ENCODE peak calls at places on chromosomes 4 and X, in five cellular contexts. X is putamen; E is thoracic aorta; N is activated CD8-positive, alpha-beta memory T cell treated with anti-CD3 and anti-CD28 coated beads, Interleukin-2, amount 50 U/mL, for 48 hours; F is amygdala. R is an unnamed sample.

GRCh38 chr4:124206779-124207605 is 505.5 kb downstream of the ANKRD50 start:
- DNase-seq in E (no peak), N (no peak), F (no peak), X (no peak), R (no peak)

GRCh38 chr4:140426610-140427103 is 791 bp downstream of the CLGN start:
- DNase-seq in N (no peak), F (no peak), X (no peak), E (no peak), R (no peak)

GRCh38 chr4:164579270-164579942 is 174.5 kb upstream of the SMIM31 start:
- DNase-seq in F (no peak), N (no peak), X (no peak), E (no peak), R (no peak)

GRCh38 chr4:4559596-4559995 is 17.7 kb upstream of the STX18 start:
- DNase-seq in F (no peak), E (no peak), N (no peak), X (no peak), R (no peak)

GRCh38 chrX:68415289-68415688 is 18.0 kb downstream of the OPHN1 start:
- DNase-seq in E (no peak), N (no peak), F (no peak), X (no peak), R (no peak)

GRCh38 chrX:99603076-99603814 is 806.8 kb downstream of the PCDH19 start:
- DNase-seq in F (no peak), E (no peak), N (no peak), X (no peak), R (no peak)

GRCh38 chr4:75004755-75005668 is 72.1 kb downstream of the PARM1 start:
- DNase-seq in F (no peak), E (no peak), X (no peak), N (no peak), R (no peak)

GRCh38 chrX:115940888-115941332 is 229.6 kb upstream of the AGTR2 start:
- DNase-seq in X (peak; percentile 80), N (no peak), F (peak; percentile 79), E (no peak), R (peak; percentile 42)

GRCh38 chr4:41418444-41418843 is 119.5 kb upstream of the LIMCH1 start:
- DNase-seq in F (peak; percentile 55), E (no peak), N (no peak), X (peak; percentile 59), R (no peak)

GRCh38 chr4:169795585-169795984 is 37.8 kb upstream of the HPF1 start:
- DNase-seq in F (no peak), N (no peak), E (no peak), X (no peak), R (no peak)

GRCh38 chrX:44183329-44183728 is 160.1 kb downstream of the EFHC2 start:
- DNase-seq in X (peak; percentile 8), F (no peak), N (no peak), E (no peak), R (no peak)

GRCh38 chr4:154660052-154660451 is 47.6 kb upstream of the FGG start:
- DNase-seq in N (no peak), X (no peak), E (no peak), F (no peak), R (no peak)

GRCh38 chr4:55912249-55912648 is 36.5 kb upstream of the CEP135 start:
- DNase-seq in N (no peak), E (no peak), X (no peak), F (no peak), R (no peak)

GRCh38 chrX:17009856-17010650 is 63.6 kb downstream of the REPS2 start:
- DNase-seq in N (no peak), X (no peak), E (no peak), F (no peak), R (no peak)

GRCh38 chr4:134027931-134028330 is 173.7 kb downstream of the PABPC4L start:
- DNase-seq in E (no peak), F (no peak), X (no peak), N (no peak), R (no peak)

GRCh38 chr4:7738458-7739076 is 201.1 kb downstream of the AFAP1 start:
- DNase-seq in E (no peak), F (no peak), X (no peak), N (no peak), R (no peak)

GRCh38 chr4:30495261-30496050 is 224.7 kb upstream of the PCDH7 start:
- DNase-seq in N (no peak), F (no peak), X (no peak), E (no peak), R (no peak)

GRCh38 chr4:4859010-4859798 is at the start of gene MSX1:
- DNase-seq in X (peak; percentile 78), F (peak; percentile 83), E (peak; percentile 37), N (peak; percentile 79), R (peak; percentile 72)

GRCh38 chr4:180828455-180829018 is 1414.7 kb upstream of the TENM3 start:
- DNase-seq in X (peak; percentile 64), E (no peak), N (no peak), F (peak; percentile 74), R (no peak)